ENCODE peak calls at places on chromosomes 13 and 19, in six cellular contexts. D is OCI-LY7, F is H9, C is GM23338, M is hepatocyte, E is SK-N-SH. Y is an unnamed sample. For H4K20me1 and H3K79me2, the result is how much of the 10 kb centered on the place peaks cover.

GRCh38 chr19:23887642-23888041 is 27.0 kb upstream of the ZNF726 start:
- DNase-seq in F (no peak), D (no peak), M (no peak), C (no peak), E (no peak), Y (no peak)

GRCh38 chr19:461664-462551 is 1.1 kb upstream of the SHC2 start:
- DNase-seq in F (peak), D (no peak), M (peak), C (peak), E (peak), Y (no peak)

GRCh38 chr13:59373341-59373740 is 790.4 kb downstream of the DIAPH3 start:
- DNase-seq in D (no peak), C (no peak), M (no peak), F (no peak), E (no peak), Y (no peak)

GRCh38 chr19:3931041-3931440 is 1.8 kb upstream of the NMRK2 start:
- DNase-seq in F (no peak), D (no peak), M (no peak), C (no peak), E (peak), Y (no peak)

GRCh38 chr13:79385694-79386093 is 20.4 kb downstream of the RBM26 start:
- DNase-seq in M (no peak), E (no peak), D (no peak), C (no peak), F (no peak), Y (no peak)

GRCh38 chr13:54965881-54966280 is 1937.3 kb downstream of the OLFM4 start:
- DNase-seq in D (no peak), E (no peak), F (no peak), M (peak), C (no peak), Y (no peak)

GRCh38 chr13:51275101-51275500 is 52.9 kb downstream of the FAM124A start:
- DNase-seq in D (no peak), E (no peak), F (peak), C (no peak), M (no peak), Y (no peak)

GRCh38 chr19:15469513-15470297 is 5.4 kb upstream of the RASAL3 start:
- DNase-seq in C (peak), F (peak), E (peak), M (no peak), D (no peak), Y (no peak)

GRCh38 chr19:584240-585001 is 5.3 kb upstream of the HCN2 start:
- DNase-seq in M (peak), D (peak), C (peak), F (peak), E (peak), Y (peak)

GRCh38 chr19:14381689-14382474 is 638 bp downstream of the ADGRE5 start:
- DNase-seq in M (no peak), D (peak), F (no peak), C (no peak), E (no peak), Y (no peak)

GRCh38 chr13:79392882-79393563 is 13.0 kb downstream of the RBM26 start:
- DNase-seq in E (no peak), D (no peak), C (no peak), M (no peak), F (no peak), Y (no peak)

GRCh38 chr13:103188688-103189326 is 122.6 kb upstream of the SLC10A2 start:
- DNase-seq in C (peak), D (peak), M (peak), E (peak), F (no peak), Y (peak)

GRCh38 chr13:27955192-27955591 is 13.9 kb downstream of the CDX2 start:
- DNase-seq in F (no peak), D (no peak), E (no peak), M (no peak), C (no peak), Y (no peak)

GRCh38 chr19:45645631-45646344 is 6.6 kb upstream of the EML2 start:
- DNase-seq in F (peak), C (peak), E (peak), M (peak), D (peak), Y (peak)

GRCh38 chr19:11264452-11265176 is 2.3 kb upstream of the DOCK6 start:
- DNase-seq in E (no peak), F (peak), M (peak), D (peak), C (peak), Y (peak)
- H2AFZ ChIP-seq in E (no peak), F (no peak), M (no peak), D (peak), C (peak), Y (peak)

GRCh38 chr19:56091751-56092546 is 29.1 kb downstream of the ZNF787 start:
- DNase-seq in M (no peak), C (no peak), E (no peak), D (no peak), F (peak), Y (no peak)
- H4K20me1 ChIP-seq in M (under half), C (under half), E (half or more), D (under half), F (under half), Y (half or more)

DNA sequence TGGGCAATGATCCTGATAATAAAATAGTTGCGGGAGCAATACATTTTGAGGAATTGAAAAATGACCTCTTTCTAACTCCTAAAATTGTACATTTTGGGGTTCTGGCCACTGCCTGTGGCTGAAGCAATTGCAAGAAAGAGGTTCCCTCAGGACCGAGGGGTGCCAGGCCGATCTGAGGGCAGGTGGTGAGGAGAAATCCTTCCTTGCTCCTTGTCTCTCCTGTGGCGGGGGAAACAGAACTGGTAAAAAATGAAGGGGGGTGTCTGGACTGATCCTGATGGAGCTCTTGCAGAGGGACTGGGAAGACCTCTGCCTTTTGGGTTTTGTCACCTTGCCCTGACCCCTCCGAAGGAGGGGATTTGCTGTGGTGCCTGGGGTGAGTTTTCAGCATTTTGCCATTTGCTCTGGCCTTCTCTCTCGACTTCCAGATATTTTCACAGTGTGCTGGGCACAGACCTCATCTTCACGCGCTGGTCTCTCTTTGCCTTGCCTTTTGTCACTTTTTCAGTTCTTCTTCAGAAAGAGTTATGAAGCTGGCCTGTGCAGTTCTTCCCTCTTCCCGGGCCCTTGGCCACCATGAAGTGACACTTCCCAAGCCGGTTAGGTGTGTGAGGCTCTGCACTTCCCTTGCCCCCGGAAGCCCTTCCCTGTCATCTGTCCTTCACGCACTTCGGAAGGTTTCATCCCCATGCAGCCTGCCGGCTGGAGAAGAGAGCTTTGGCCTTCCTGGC is 22.2 kb downstream of the NFIX start:
- DNase-seq in E (no peak), C (peak), D (no peak), F (peak), M (no peak), Y (no peak)
- H3K79me2 ChIP-seq in E (under half), C (under half), D (under half), F (under half), M (half or more), Y (under half)

GRCh38 chr19:35498984-35499383 is 8.7 kb upstream of the KRTDAP start:
- DNase-seq in F (no peak), D (no peak), E (no peak), M (no peak), C (no peak), Y (no peak)
- H2AFZ ChIP-seq in F (no peak), D (no peak), E (no peak), M (no peak), C (no peak), Y (no peak)

DNA sequence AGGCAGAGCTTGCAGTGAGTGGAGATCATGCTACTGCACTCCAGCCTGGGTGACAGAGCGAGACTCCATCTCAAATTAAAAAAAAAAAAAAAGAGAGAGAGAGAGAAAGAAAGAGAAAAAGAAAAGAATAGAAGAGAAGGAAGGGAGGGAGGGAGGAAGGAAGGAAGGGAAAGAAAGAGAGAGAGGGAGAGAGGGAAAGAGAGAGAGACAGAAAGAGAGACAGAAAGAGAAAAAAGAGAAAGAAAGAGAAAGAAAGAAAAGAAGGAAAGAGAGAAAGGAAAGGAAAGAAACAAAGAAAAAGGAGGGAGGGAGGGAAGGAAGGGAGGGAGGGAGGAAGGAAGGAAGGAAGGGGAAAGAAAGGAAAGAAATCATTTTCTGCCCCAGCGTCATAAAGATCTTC is 7.0 kb upstream of the UNC13A start:
- DNase-seq in D (no peak), E (no peak), F (no peak), C (no peak), M (no peak), Y (no peak)
- H4K20me1 ChIP-seq in D (under half), E (under half), F (under half), C (under half), M (under half), Y (under half)

GRCh38 chr19:41861846-41862245 is 1.8 kb downstream of the RPS19 start:
- DNase-seq in F (no peak), C (no peak), E (no peak), D (no peak), M (no peak), Y (no peak)

GRCh38 chr19:41860419-41861097 is 503 bp downstream of the RPS19 start:
- DNase-seq in E (peak), C (no peak), F (no peak), D (peak), M (no peak), Y (peak)

GRCh38 chr19:41859618-41860418 is at the start of gene RPS19:
- DNase-seq in E (peak), M (peak), F (peak), C (peak), D (peak), Y (peak)

GRCh38 chr19:41862445-41862986 is 2.5 kb downstream of the RPS19 start:
- DNase-seq in D (no peak), E (no peak), M (no peak), F (no peak), C (no peak), Y (no peak)

GRCh38 chr19:41861098-41861768 is 1.2 kb downstream of the RPS19 start:
- DNase-seq in M (no peak), F (no peak), E (no peak), C (no peak), D (peak), Y (no peak)
- H3K79me2 ChIP-seq in M (half or more), F (under half), E (half or more), C (half or more), D (half or more), Y (under half)

GRCh38 chr13:31824705-31825512 is 85.6 kb downstream of the RXFP2 start:
- DNase-seq in D (peak), F (no peak), C (no peak), E (no peak), M (no peak), Y (no peak)

GRCh38 chr13:31827707-31828106 is 88.4 kb downstream of the RXFP2 start:
- DNase-seq in D (no peak), E (no peak), F (no peak), C (no peak), M (no peak), Y (no peak)
- H2AFZ ChIP-seq in D (no peak), E (no peak), F (no peak), C (peak), M (no peak), Y (no peak)

GRCh38 chr19:18501832-18502231 is 20.0 kb downstream of the ELL start:
- DNase-seq in D (no peak), E (no peak), M (no peak), F (no peak), C (no peak), Y (no peak)
- H4K20me1 ChIP-seq in D (under half), E (half or more), M (half or more), F (under half), C (under half), Y (under half)

DNA sequence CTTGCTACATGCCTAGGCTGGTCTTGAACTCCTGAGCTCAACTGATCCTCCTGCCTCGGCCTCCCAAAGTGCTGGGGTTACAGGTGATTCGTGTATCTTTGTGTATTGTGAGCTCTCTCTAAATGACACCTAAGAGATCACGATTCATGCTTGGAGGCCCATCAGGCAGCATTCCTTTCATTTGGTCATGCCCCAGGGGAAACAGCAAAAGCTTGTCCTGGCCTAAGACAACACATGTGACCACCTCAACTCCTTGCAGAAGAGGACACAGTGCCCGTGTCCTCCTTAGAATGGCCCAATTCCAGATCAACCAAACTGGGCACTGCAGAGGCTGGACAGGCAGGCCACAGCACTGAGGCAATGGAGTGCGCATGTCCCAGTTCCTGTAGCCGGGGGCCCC is 32.5 kb downstream of the ZC3H4 start:
- DNase-seq in E (no peak), M (no peak), C (no peak), F (no peak), D (no peak), Y (no peak)
- H3K79me2 ChIP-seq in E (under half), M (under half), C (under half), F (under half), D (under half), Y (under half)